ENCODE peak calls at places on chromosome 12, in five cellular contexts. A is MM.1S, O is epithelial cell of esophagus, V is AG04449, Y is fibroblast of lung. F is an unnamed sample.

GRCh38 chr12:104632724-104633181 is 176.0 kb downstream of the CHST11 start:
- DNase-seq in V (peak; percentile 10), Y (peak; percentile 55), O (no peak), A (no peak), F (peak; percentile 58)

GRCh38 chr12:109831929-109832328 is 1.3 kb downstream of the TRPV4 start:
- DNase-seq in Y (no peak), A (no peak), V (no peak), O (no peak), F (no peak)

GRCh38 chr12:48937170-48937569 is 11.9 kb upstream of the FKBP11 start:
- DNase-seq in O (no peak), Y (no peak), V (no peak), A (no peak), F (no peak)

GRCh38 chr12:49558526-49558925 is 9.4 kb downstream of the MCRS1 start:
- DNase-seq in O (no peak), Y (no peak), V (no peak), A (no peak), F (no peak)

GRCh38 chr12:50234347-50234746 is 49.0 kb downstream of the LIMA1 start:
- DNase-seq in V (no peak), Y (no peak), A (no peak), O (peak; percentile 85), F (peak; percentile 51)

GRCh38 chr12:82931349-82932116 is 244.8 kb downstream of the TMTC2 start:
- DNase-seq in V (no peak), O (peak; percentile 72), Y (no peak), A (no peak), F (no peak)

GRCh38 chr12:20212658-20213387 is 155.5 kb upstream of the PDE3A start:
- DNase-seq in V (peak; percentile 98), O (peak; percentile 92), Y (peak; percentile 100), A (no peak), F (peak; percentile 100)

GRCh38 chr12:111426341-111427185 is 20.8 kb downstream of the SH2B3 start:
- DNase-seq in Y (peak; percentile 25), O (no peak), V (no peak), A (no peak), F (no peak)

GRCh38 chr12:102249073-102249854 is 51.6 kb upstream of the PMCH start:
- DNase-seq in V (no peak), O (peak; percentile 46), Y (no peak), A (no peak), F (no peak)

DNA sequence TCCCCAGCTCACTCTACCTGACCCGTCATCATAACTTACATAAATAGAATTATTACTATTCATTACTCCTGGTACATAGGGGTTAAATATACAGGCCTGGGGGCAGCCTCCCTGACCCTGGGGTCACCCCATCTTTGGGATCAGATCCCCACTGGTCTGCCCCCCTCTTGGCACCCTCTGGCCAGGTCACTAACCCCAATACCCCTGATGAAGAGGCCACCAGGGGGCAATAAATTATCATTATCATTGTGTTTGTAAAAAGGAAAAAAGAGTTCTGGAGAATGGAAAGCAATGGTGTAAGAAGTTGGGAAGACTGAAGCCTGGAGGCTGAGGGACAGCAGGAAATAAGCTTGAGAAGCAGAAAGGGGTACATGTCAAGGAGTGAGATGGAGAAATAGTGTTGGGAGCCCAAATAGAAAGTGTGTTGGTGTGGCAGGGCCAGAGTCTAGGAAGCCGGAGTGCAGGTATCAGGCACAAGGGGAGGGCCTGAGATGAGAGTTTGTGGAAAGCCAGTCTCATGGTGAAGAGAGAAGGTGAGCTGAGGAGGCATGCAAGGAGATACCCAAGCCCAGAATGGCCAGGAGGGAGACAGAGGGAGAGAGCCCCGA is 6.1 kb upstream of the AAAS start:
- DNase-seq in A (no peak), O (no peak), Y (peak; percentile 22), V (no peak), F (peak; percentile 33)
- TF ChIP-seq CTCF in A (peak; percentile 49), O (peak; percentile 19), Y (peak; percentile 14), V (no peak), F (peak; percentile 34)

GRCh38 chr12:6829532-6830220 is 1.5 kb downstream of the P3H3 start:
- DNase-seq in V (no peak), A (no peak), O (no peak), Y (no peak), F (no peak)

GRCh38 chr12:6827982-6828670 is at the start of gene P3H3:
- DNase-seq in V (no peak), A (no peak), Y (peak; percentile 54), O (peak; percentile 48), F (peak; percentile 50)

GRCh38 chr12:6830286-6830892 is 2.2 kb downstream of the P3H3 start:
- DNase-seq in Y (no peak), V (no peak), A (no peak), O (no peak), F (no peak)

GRCh38 chr12:6827437-6827894 is 741 bp upstream of the P3H3 start:
- DNase-seq in O (peak; percentile 80), A (no peak), V (no peak), Y (peak; percentile 83), F (peak; percentile 73)

GRCh38 chr12:6828671-6829531 is 694 bp downstream of the P3H3 start:
- DNase-seq in Y (peak; percentile 57), A (no peak), O (peak; percentile 57), V (no peak), F (peak; percentile 51)
- H3K4me3 ChIP-seq in Y (peak overlapping the region; percentile 73), A (peak overlapping the region; percentile 62), O (peak overlapping the region; percentile 88), V (peak overlapping the region; percentile 91), F (peak overlapping the region; percentile 85)

GRCh38 chr12:113041560-113041959 is 15.0 kb upstream of the DTX1 start:
- DNase-seq in V (no peak), A (no peak), Y (no peak), O (no peak), F (no peak)

GRCh38 chr12:113040722-113041168 is 15.8 kb upstream of the DTX1 start:
- DNase-seq in V (no peak), Y (peak; percentile 31), O (peak; percentile 97), A (no peak), F (peak; percentile 90)

GRCh38 chr12:113044516-113044915 is 12.0 kb upstream of the DTX1 start:
- DNase-seq in Y (no peak), A (no peak), V (no peak), O (peak; percentile 57), F (no peak)

GRCh38 chr12:113039911-113040425 is 16.6 kb upstream of the DTX1 start:
- DNase-seq in A (no peak), V (no peak), O (peak; percentile 69), Y (no peak), F (no peak)

DNA sequence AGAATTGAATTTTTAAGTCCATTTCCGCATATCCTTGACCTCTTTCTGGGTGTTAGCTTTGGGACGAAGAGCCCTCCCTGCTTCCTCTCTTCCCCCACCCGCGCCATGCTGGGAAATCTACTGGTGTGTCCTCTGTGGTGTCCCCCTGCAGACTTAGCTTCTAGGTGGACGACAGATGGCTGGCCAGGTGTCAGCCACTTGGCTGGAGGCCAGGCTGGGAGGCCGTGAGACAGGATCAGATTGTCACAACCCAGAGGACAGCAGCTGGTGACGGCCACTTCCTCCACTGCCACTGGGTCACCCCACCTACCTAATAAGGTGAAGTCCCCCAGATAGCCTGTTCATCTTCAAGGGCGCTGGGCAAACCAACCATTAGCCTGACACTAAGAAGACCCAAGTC is 13.3 kb upstream of the DTX1 start:
- DNase-seq in V (no peak), Y (no peak), A (no peak), O (no peak), F (no peak)
- TF ChIP-seq CTCF in V (no peak), Y (no peak), A (no peak), O (no peak), F (no peak)

GRCh38 chr12:10012630-10013330 is 2.4 kb downstream of the CLEC12B start:
- DNase-seq in A (no peak), V (no peak), O (no peak), Y (no peak), F (no peak)
- H3K4me3 ChIP-seq in A (no peak overlapping the region), V (no peak overlapping the region), O (no peak overlapping the region), Y (no peak overlapping the region), F (no peak overlapping the region)

GRCh38 chr12:31705651-31706050 is 23.2 kb downstream of the AMN1 start:
- DNase-seq in Y (no peak), A (no peak), V (no peak), O (no peak), F (no peak)

DNA sequence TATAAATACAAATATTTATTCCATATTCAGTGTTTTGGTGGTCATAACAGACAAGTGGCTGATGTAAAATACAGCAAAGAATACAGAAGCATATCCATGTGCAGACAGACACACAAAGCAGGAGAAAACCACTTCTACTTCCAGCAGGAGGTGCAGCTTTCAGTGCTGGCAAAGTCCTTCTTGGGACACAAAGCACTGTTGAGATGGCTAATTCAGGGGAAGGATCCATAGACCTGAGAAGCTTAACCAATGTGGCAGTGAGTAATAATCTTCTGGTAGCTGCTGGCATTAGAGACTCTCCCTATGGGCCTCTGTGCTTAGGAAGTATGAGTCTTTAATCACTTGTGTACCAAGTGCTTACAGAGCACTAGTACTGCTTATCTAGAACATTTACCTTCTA is 26.8 kb downstream of the AMN1 start:
- DNase-seq in Y (peak; percentile 3), O (peak; percentile 48), A (no peak), V (no peak), F (peak; percentile 53)
- TF ChIP-seq CTCF in Y (no peak), O (peak; percentile 31), A (no peak), V (peak; percentile 4), F (peak; percentile 25)

DNA sequence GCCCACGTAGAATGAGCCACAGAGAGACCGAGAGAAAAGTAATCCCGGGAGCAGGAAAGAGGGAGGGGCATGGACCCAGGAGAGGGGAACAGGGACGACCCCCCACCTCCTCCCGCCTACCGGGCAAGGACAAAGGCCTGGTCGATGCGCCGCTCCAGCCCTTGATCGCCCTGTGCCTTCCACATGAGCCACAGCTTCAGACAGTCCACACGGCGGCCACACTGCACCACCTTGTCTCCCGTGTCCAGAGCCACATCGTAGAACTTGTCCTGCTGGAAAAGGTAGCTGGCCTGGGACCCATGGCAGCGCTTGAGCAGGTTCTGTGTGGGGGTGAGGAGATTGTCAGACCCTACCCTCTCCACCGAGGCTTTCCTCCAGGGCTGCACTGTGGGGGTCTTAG is 20.5 kb upstream of the ZNF740 start:
- DNase-seq in A (no peak), Y (no peak), V (no peak), O (no peak), F (no peak)
- H3K4me3 ChIP-seq in A (no peak overlapping the region), Y (no peak overlapping the region), V (no peak overlapping the region), O (no peak overlapping the region), F (no peak overlapping the region)

GRCh38 chr12:113788020-113788856 is 177.9 kb downstream of the RBM19 start:
- DNase-seq in Y (peak; percentile 11), V (peak; percentile 2), A (no peak), O (peak; percentile 20), F (peak; percentile 67)

GRCh38 chr12:113783811-113784210 is 182.3 kb downstream of the RBM19 start:
- DNase-seq in V (no peak), Y (no peak), O (no peak), A (no peak), F (no peak)

GRCh38 chr12:113781415-113782198 is 184.5 kb downstream of the RBM19 start:
- DNase-seq in Y (peak; percentile 54), A (no peak), O (no peak), V (peak; percentile 1), F (peak; percentile 65)

DNA sequence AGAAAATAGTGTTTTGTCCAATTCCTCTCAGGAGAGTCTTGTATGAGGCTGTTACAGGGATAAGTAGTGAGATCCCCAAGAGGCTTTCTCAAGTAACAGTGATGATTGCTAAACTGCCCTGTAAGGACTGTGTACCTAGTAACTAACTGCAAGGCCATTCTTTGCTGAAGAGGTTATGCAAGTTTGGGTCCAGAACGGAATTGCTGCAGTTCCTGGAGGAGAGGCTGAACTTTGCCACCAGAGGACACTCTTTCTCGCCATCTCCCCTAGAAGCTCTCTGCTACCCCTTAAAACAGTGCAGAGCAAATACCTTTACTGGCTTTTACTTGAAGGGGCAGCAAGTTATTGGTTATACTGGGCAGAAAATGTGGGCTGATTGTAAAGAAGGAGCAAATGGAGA is 180.0 kb downstream of the RBM19 start:
- DNase-seq in O (no peak), Y (no peak), A (no peak), V (no peak), F (no peak)
- TF ChIP-seq CTCF in O (no peak), Y (no peak), A (no peak), V (no peak), F (no peak)

F was measured in fibroblast of the aortic adventitia.